ENCODE peak calls at places on chromosomes 5 and 9, in six cellular contexts. G is mesendoderm; M is body of pancreas; S is stimulated activated CD8-positive, alpha-beta memory T cell treated with anti-CD3 and anti-CD28 coated beads, Interleukin-4, amount 100 ng/mL, for 24 hours; X is activated gamma-delta T cell treated with anti-CD3 and anti-CD28 coated beads, Interleukin-2, amount 50 U/mL, for 16 hours; L is sciatic nerve. P is an unnamed sample.

GRCh38 chr9:94672811-94673487 is 33.6 kb upstream of the FBP1 start:
- DNase-seq in G (peak; percentile 58), M (no peak), S (no peak), X (no peak), L (no peak), P (no peak)

GRCh38 chr5:171755354-171755821 is 30.2 kb upstream of the SMIM23 start:
- DNase-seq in G (no peak), M (no peak), S (no peak), X (no peak), L (no peak), P (no peak)

GRCh38 chr9:27485158-27485557 is 38.9 kb upstream of the IFNK start:
- DNase-seq in G (no peak), M (no peak), S (no peak), X (no peak), L (no peak), P (no peak)

GRCh38 chr9:87494970-87495471 is 2.6 kb upstream of the DAPK1 start:
- DNase-seq in G (no peak), M (no peak), S (no peak), X (no peak), L (no peak), P (no peak)

GRCh38 chr5:151155149-151155776 is 2.3 kb downstream of the ANXA6 start:
- DNase-seq in G (no peak), M (no peak), S (no peak), X (no peak), L (no peak), P (peak; percentile 86)

GRCh38 chr5:66246621-66247020 is 102.5 kb downstream of the SREK1 start:
- DNase-seq in G (no peak), M (no peak), S (no peak), X (no peak), L (no peak), P (no peak)

GRCh38 chr9:98565152-98566135 is 143.3 kb downstream of the GABBR2 start:
- DNase-seq in G (no peak), M (no peak), S (no peak), X (no peak), L (no peak), P (no peak)

GRCh38 chr9:114733814-114734213 is 51.8 kb upstream of the TEX48 start:
- DNase-seq in G (no peak), M (no peak), S (no peak), X (no peak), L (no peak), P (no peak)

GRCh38 chr5:33891731-33892418 is at the start of gene ADAMTS12:
- DNase-seq in G (peak; percentile 76), M (peak; percentile 18), S (no peak), X (no peak), L (peak; percentile 71), P (no peak)

GRCh38 chr5:66864240-66864884 is 268.2 kb downstream of the MAST4 start:
- DNase-seq in G (peak; percentile 64), M (peak; percentile 13), S (no peak), X (no peak), L (no peak), P (no peak)

GRCh38 chr5:116032991-116033390 is 719 bp downstream of the ARL14EPL start:
- DNase-seq in G (no peak), M (no peak), S (no peak), X (no peak), L (no peak), P (no peak)

GRCh38 chr5:68261174-68262021 is 45.8 kb downstream of the PIK3R1 start:
- DNase-seq in G (no peak), M (no peak), S (no peak), X (no peak), L (no peak), P (no peak)

GRCh38 chr9:73080110-73080683 is 71.5 kb upstream of the ANXA1 start:
- DNase-seq in G (peak; percentile 40), M (no peak), S (no peak), X (no peak), L (no peak), P (no peak)

GRCh38 chr5:146158255-146158654 is 24.2 kb downstream of the LARS1 start:
- DNase-seq in G (no peak), M (no peak), S (no peak), X (no peak), L (no peak), P (no peak)

GRCh38 chr9:122904466-122904822 is 715 bp downstream of the RC3H2 start:
- DNase-seq in G (peak; percentile 80), M (peak; percentile 31), S (no peak), X (no peak), L (no peak), P (no peak)

GRCh38 chr5:64285188-64286130 is 119.8 kb downstream of the RNF180 start:
- DNase-seq in G (no peak), M (no peak), S (no peak), X (no peak), L (no peak), P (peak; percentile 41)

GRCh38 chr5:66617991-66618768 is 22.0 kb downstream of the MAST4 start:
- DNase-seq in G (no peak), M (no peak), S (no peak), X (no peak), L (no peak), P (no peak)

GRCh38 chr5:93017854-93018253 is 563.2 kb downstream of the NR2F1-AS1 start:
- DNase-seq in G (peak; percentile 1), M (no peak), S (no peak), X (no peak), L (no peak), P (no peak)

GRCh38 chr9:109861499-109861898 is 81.5 kb downstream of the PALM2AKAP2 start:
- DNase-seq in G (no peak), M (no peak), S (no peak), X (no peak), L (no peak), P (no peak)

GRCh38 chr5:34695275-34696032 is 39.3 kb downstream of the RAI14 start:
- DNase-seq in G (no peak), M (no peak), S (no peak), X (no peak), L (no peak), P (no peak)

GRCh38 chr9:121881920-121882500 is 211.1 kb downstream of the TTLL11 start:
- DNase-seq in G (no peak), M (no peak), S (no peak), X (no peak), L (peak; percentile 51), P (no peak)

GRCh38 chr5:72523960-72524582 is 16.9 kb upstream of the ZNF366 start:
- DNase-seq in G (peak; percentile 78), M (no peak), S (no peak), X (no peak), L (no peak), P (no peak)